ENCODE peak calls at places on chromosomes 2 and 18, in four cellular contexts. D is body of pancreas, Q is H1, F is ovary. L is an unnamed sample.
A peak's percentile ranks its signal among the peaks of the same experiment; 100 is the strongest.

GRCh38 chr2:9380702-9381628 is 42.4 kb downstream of the ITGB1BP1 start:
- DNase-seq in Q (no peak), F (no peak), D (peak; percentile 27), L (no peak)

GRCh38 chr18:63311481-63312409 is 7.8 kb downstream of the BCL2 start:
- DNase-seq in D (no peak), F (no peak), Q (no peak), L (no peak)

GRCh38 chr2:239957681-239958181 is 67.4 kb downstream of the NDUFA10 start:
- DNase-seq in D (no peak), Q (no peak), F (no peak), L (no peak)

GRCh38 chr2:224011837-224012236 is 27.2 kb downstream of the SERPINE2 start:
- DNase-seq in F (no peak), Q (no peak), D (no peak), L (no peak)

GRCh38 chr18:62729487-62730386 is 14.4 kb downstream of the PHLPP1 start:
- DNase-seq in Q (no peak), D (no peak), F (no peak), L (no peak)

GRCh38 chr2:121085801-121086200 is 199.2 kb downstream of the TFCP2L1 start:
- DNase-seq in Q (no peak), F (no peak), D (peak; percentile 48), L (no peak)

GRCh38 chr18:46322941-46323340 is 218.8 kb downstream of the HAUS1 start:
- DNase-seq in F (no peak), D (no peak), Q (no peak), L (no peak)

GRCh38 chr2:46340740-46341420 is 43.7 kb downstream of the EPAS1 start:
- DNase-seq in D (no peak), F (no peak), Q (no peak), L (no peak)

GRCh38 chr2:231526341-231527090 is 3.7 kb downstream of the NMUR1 start:
- DNase-seq in D (no peak), F (no peak), Q (no peak), L (no peak)

GRCh38 chr2:194363878-194364277 is 1293.1 kb upstream of the SLC39A10 start:
- DNase-seq in F (no peak), Q (no peak), D (no peak), L (no peak)

GRCh38 chr2:129934044-129934822 is 45.2 kb upstream of the RAB6C start:
- DNase-seq in D (no peak), Q (no peak), F (no peak), L (no peak)

GRCh38 chr2:188788621-188789020 is 185.6 kb upstream of the COL3A1 start:
- DNase-seq in F (peak; percentile 71), D (peak; percentile 54), Q (no peak), L (no peak)

GRCh38 chr2:222842517-222843174 is 18.2 kb upstream of the ACSL3 start:
- DNase-seq in Q (no peak), D (no peak), F (no peak), L (no peak)

GRCh38 chr2:25251032-25251460 is 82.7 kb upstream of the POMC start:
- DNase-seq in F (no peak), D (no peak), Q (no peak), L (peak; percentile 62)

GRCh38 chr2:6412533-6413085 is 453.1 kb downstream of the CMPK2 start:
- DNase-seq in Q (no peak), F (no peak), D (no peak), L (no peak)

GRCh38 chr18:46950064-46950656 is 32.8 kb downstream of the KATNAL2 start:
- DNase-seq in F (no peak), Q (no peak), D (no peak), L (peak; percentile 22)

GRCh38 chr18:63440219-63440618 is 17.9 kb upstream of the VPS4B start:
- DNase-seq in F (no peak), D (no peak), Q (no peak), L (no peak)

GRCh38 chr2:165293439-165294420 is 54.5 kb downstream of the SCN2A start:
- DNase-seq in F (peak; percentile 13), D (peak; percentile 48), Q (peak; percentile 17), L (peak; percentile 20)

DNA sequence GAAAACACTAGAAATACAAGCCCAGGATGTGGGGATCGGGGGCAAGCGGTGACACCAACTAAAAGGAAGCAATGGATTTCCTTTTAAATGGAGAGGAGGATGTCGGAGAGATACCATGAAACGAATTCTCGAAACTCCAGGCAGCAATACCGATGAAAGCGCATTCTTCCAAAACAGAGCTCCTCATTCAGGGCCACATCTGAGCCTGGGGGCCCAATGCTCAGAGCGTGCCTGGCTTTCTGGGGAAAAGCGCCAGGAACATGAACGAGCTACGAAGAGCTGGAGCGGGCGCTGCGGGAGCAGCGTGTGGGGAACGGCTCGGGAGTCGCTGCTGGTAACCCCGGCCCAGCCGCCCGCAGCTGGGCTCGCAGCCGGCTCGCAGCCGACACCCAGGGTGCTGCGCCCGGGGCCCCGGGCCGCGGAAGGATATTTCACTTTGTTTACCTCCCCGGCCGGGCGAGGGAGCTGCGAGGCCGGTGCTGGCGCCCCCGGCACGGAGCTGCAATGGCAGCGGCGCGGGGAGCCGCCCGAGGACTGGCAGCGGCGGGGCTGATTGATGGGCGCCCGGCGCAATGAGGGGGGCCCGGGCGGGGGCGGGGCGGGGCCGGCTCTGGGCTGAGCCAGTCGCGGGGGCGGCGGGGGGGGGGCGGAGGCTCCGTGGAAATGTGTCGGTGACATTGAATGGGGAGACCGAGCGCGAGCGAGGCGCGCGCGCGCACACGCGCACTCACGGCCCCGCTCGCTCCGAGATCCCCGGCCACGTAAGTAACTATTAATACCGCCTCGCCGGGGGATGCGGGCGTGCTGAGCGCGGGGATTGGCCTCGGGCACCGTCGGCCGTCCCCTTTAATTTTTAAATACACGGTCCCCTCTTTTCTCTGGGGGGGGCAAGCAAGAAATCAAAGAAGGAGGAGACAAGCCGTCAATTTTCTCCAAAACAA is at the start of gene TRIB2:
- DNase-seq in Q (no peak), F (peak; percentile 91), D (peak; percentile 92), L (peak; percentile 85)
- TF ChIP-seq POLR2A in Q (no peak), F (peak; percentile 56), D (peak; percentile 50), L (no peak)

DNA sequence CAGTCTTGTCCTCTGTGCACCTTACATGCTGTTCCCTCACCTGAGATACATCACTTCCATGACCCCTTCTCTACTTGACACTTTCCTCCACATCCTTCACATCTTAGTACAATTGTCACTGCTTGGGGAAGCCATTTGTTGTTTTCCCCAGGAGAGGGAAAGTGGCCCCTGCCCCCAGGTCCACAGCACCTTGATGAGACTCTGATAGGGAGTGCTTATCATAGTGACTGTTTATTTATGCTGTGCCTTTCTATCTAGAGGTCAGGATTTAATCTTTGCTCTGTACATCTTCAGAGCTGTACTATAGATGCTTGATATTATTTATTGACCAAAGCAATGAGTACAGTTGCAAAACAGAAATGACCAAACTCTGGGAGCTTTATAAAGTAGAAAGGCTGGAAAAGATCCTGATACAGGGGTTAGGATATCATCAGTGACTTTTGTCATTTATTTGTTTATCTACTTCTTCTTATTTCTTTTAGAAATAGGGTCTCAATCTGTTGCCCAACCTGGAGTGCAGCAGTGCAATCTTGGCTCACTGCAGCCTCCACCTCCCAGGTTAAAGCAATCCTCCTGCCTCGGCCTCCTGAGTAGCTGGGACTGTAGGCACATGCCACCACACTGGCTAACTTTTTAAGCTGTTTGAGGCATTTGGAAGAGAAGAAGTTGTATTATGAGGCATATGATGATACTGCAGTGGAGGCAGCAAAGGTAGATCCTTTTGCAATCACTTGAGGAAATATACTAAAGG is 94.2 kb downstream of the MEIS1 start:
- DNase-seq in F (no peak), Q (no peak), D (no peak), L (no peak)
- TF ChIP-seq POLR2A in F (no peak), Q (no peak), D (no peak), L (no peak)

GRCh38 chr2:241102239-241102803 is at the start of gene MTERF4:
- DNase-seq in D (peak; percentile 93), Q (peak; percentile 41), F (peak; percentile 88), L (peak; percentile 84)
- TF ChIP-seq POLR2A in D (peak; percentile 57), Q (peak; percentile 66), F (peak; percentile 57), L (peak; percentile 86)

GRCh38 chr2:20049631-20050030 is 1.8 kb downstream of the LAPTM4A start:
- DNase-seq in Q (no peak), F (no peak), D (no peak), L (no peak)

GRCh38 chr2:20048488-20049443 is 2.7 kb downstream of the LAPTM4A start:
- DNase-seq in F (no peak), Q (no peak), D (no peak), L (no peak)

GRCh38 chr2:20051518-20052228 is at the start of gene LAPTM4A:
- DNase-seq in F (peak; percentile 99), Q (peak; percentile 99), D (peak; percentile 98), L (peak; percentile 89)

GRCh38 chr2:20050712-20051517 is 513 bp downstream of the LAPTM4A start:
- DNase-seq in F (peak; percentile 57), D (peak; percentile 56), Q (peak; percentile 41), L (no peak)

GRCh38 chr2:20050104-20050711 is 1.2 kb downstream of the LAPTM4A start:
- DNase-seq in F (peak; percentile 26), D (no peak), Q (no peak), L (no peak)
- TF ChIP-seq POLR2A in F (no peak), D (no peak), Q (peak; percentile 15), L (peak; percentile 25)

GRCh38 chr18:79380816-79381806 is 14.6 kb upstream of the NFATC1 start:
- DNase-seq in F (peak; percentile 80), Q (no peak), D (peak; percentile 80), L (peak; percentile 84)
- TF ChIP-seq POLR2A in F (no peak), Q (no peak), D (no peak), L (no peak)

DNA sequence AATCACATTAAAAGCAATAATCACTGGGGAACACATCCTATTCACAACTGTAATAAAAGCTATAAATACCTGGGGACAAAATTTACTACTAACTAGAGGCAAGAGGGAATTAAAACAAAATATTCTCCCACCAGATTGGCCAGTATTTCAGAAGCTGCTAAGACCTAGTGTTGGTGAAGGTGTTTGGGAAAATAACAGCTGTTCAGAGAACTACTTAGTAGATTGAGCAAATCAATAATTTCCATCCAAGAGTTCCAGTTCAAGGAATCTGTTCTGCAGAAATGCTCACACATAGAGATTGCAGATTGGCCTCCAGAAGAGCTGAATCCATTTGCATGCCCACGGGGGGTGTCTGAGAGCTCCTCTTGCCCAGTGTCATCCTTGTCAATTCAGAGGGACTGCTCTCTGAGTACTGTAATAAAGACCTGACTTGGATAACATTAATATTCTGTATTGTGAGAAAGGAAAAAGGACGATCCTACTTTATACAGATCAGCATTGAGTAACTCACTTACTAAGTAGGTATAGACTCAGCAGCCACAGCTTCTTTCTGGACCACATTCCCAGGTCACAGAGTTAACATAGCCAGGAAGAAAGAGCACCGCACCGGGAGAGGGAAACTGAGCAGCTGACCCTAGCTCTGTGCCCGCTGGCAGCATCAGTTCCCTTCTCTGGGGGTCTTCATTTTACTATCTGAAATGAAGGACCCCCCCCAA is 5.6 kb downstream of the TUBB6 start:
- DNase-seq in D (no peak), Q (no peak), F (no peak), L (no peak)
- TF ChIP-seq POLR2A in D (no peak), Q (no peak), F (no peak), L (no peak)

DNA sequence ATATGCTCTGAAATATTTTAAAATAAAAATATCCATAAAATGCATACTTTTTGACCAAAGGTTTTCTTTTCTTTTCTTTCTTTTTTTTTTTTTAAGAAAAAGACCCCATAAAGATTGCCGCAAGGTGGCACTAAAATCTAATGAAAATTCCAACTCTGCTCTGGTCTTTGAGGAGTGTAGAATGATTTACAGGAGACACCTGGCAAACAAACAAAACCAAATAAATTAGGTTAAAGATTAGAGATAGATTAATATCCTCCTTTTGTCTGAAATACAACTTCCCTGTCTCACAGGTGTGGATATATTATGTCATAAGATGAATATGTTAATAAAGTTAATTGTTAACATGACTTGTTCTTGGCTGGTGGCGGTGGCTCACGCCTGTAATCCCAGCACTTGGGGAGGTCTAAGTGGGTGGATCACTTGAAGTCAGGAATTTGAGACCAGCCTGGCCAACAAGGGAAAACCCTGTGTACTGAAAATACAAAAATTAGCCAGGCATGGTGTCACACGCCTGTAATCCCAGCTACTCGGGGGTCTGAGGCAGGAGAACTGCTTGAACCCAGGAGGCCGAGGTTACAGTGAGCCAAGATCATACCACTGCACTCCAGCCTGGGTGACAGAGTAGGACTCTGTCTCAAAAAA is 3.5 kb upstream of the RHOB start:
- DNase-seq in F (peak; percentile 49), D (peak; percentile 68), Q (no peak), L (no peak)
- TF ChIP-seq POLR2A in F (no peak), D (no peak), Q (no peak), L (no peak)